ENCODE peak calls at places on chromosomes 5 and 9, in four cellular contexts. One of them, this sample, is unnamed.

GRCh38 chr5:173454381-173454763 is 126.2 kb upstream of the STC2 start:
- DNase-seq in EH: peak; percentile 91
- DNase-seq in hepatocyte: peak; percentile 37
- DNase-seq in activated CD4-positive, alpha-beta T cell treated with anti-CD3 and anti-CD28 coated beads for 24 hours: no peak
- DNase-seq in this sample: no peak

GRCh38 chr9:7185612-7186011 is 427.8 kb downstream of the KDM4C start:
- DNase-seq in EH: peak; percentile 89
- DNase-seq in hepatocyte: peak; percentile 32
- DNase-seq in activated CD4-positive, alpha-beta T cell treated with anti-CD3 and anti-CD28 coated beads for 24 hours: no peak
- DNase-seq in this sample: no peak

GRCh38 chr9:133023117-133023890 is 7.5 kb upstream of the GTF3C5 start:
- DNase-seq in EH: peak; percentile 27
- DNase-seq in activated CD4-positive, alpha-beta T cell treated with anti-CD3 and anti-CD28 coated beads for 24 hours: peak; percentile 51
- DNase-seq in hepatocyte: no peak
- DNase-seq in this sample: peak; percentile 11

GRCh38 chr5:40678021-40678939 is 1.4 kb upstream of the PTGER4 start:
- DNase-seq in EH: no peak
- DNase-seq in hepatocyte: no peak
- DNase-seq in activated CD4-positive, alpha-beta T cell treated with anti-CD3 and anti-CD28 coated beads for 24 hours: no peak
- DNase-seq in this sample: peak; percentile 49

GRCh38 chr9:136681029-136681428 is 6.2 kb downstream of the AGPAT2 start:
- DNase-seq in EH: no peak
- DNase-seq in activated CD4-positive, alpha-beta T cell treated with anti-CD3 and anti-CD28 coated beads for 24 hours: no peak
- DNase-seq in hepatocyte: no peak
- DNase-seq in this sample: no peak

GRCh38 chr9:4985376-4986266 is 549 bp downstream of the JAK2 start:
- DNase-seq in hepatocyte: peak; percentile 70
- DNase-seq in activated CD4-positive, alpha-beta T cell treated with anti-CD3 and anti-CD28 coated beads for 24 hours: no peak
- DNase-seq in EH: peak; percentile 60
- DNase-seq in this sample: peak; percentile 21

GRCh38 chr5:93117753-93118531 is 463.1 kb downstream of the NR2F1-AS1 start:
- DNase-seq in hepatocyte: no peak
- DNase-seq in EH: peak; percentile 62
- DNase-seq in activated CD4-positive, alpha-beta T cell treated with anti-CD3 and anti-CD28 coated beads for 24 hours: no peak
- DNase-seq in this sample: no peak

GRCh38 chr9:135346438-135347050 is 133.0 kb upstream of the PPP1R26 start:
- DNase-seq in hepatocyte: no peak
- DNase-seq in activated CD4-positive, alpha-beta T cell treated with anti-CD3 and anti-CD28 coated beads for 24 hours: no peak
- DNase-seq in EH: no peak
- DNase-seq in this sample: peak; percentile 80